ENCODE peak calls at places on chromosome 4, in four cellular contexts. One of them, this sample, is unnamed.

GRCh38 chr4:123398151-123398802 is 1.7 kb downstream of the SPRY1 start:
- DNase-seq in tibial nerve: peak; percentile 33
- DNase-seq in sigmoid colon: peak; percentile 85
- DNase-seq in transverse colon: peak; percentile 83
- DNase-seq in this sample: peak; percentile 78

GRCh38 chr4:26150948-26151347 is 169.9 kb upstream of the RBPJ start:
- DNase-seq in transverse colon: no peak
- DNase-seq in sigmoid colon: no peak
- DNase-seq in tibial nerve: peak; percentile 24
- DNase-seq in this sample: no peak

GRCh38 chr4:69860521-69861298 is 765 bp upstream of the SULT1E1 start:
- DNase-seq in tibial nerve: no peak
- DNase-seq in sigmoid colon: no peak
- DNase-seq in transverse colon: no peak
- DNase-seq in this sample: no peak

GRCh38 chr4:86523333-86523732 is 70.8 kb upstream of the PTPN13 start:
- DNase-seq in sigmoid colon: no peak
- DNase-seq in transverse colon: no peak
- DNase-seq in tibial nerve: no peak
- DNase-seq in this sample: no peak

GRCh38 chr4:186032259-186032658 is 36.7 kb upstream of the TLR3 start:
- DNase-seq in tibial nerve: no peak
- DNase-seq in transverse colon: no peak
- DNase-seq in sigmoid colon: no peak
- DNase-seq in this sample: no peak

GRCh38 chr4:100981447-100982204 is 365.7 kb downstream of the PPP3CA start:
- DNase-seq in tibial nerve: peak; percentile 45
- DNase-seq in transverse colon: no peak
- DNase-seq in sigmoid colon: no peak
- DNase-seq in this sample: no peak

GRCh38 chr4:152029631-152030030 is 268.8 kb upstream of the GATB start:
- DNase-seq in tibial nerve: no peak
- DNase-seq in sigmoid colon: no peak
- DNase-seq in transverse colon: no peak
- DNase-seq in this sample: no peak

GRCh38 chr4:146545102-146545501 is 23.4 kb upstream of the SLC10A7 start:
- DNase-seq in transverse colon: no peak
- DNase-seq in sigmoid colon: no peak
- DNase-seq in tibial nerve: no peak
- DNase-seq in this sample: no peak

GRCh38 chr4:3510481-3510880 is 21.7 kb downstream of the LRPAP1 start:
- DNase-seq in transverse colon: no peak
- DNase-seq in tibial nerve: no peak
- DNase-seq in sigmoid colon: no peak
- DNase-seq in this sample: no peak

GRCh38 chr4:165720411-165721082 is 152.5 kb upstream of the TLL1 start:
- DNase-seq in sigmoid colon: no peak
- DNase-seq in transverse colon: no peak
- DNase-seq in tibial nerve: no peak
- DNase-seq in this sample: no peak

GRCh38 chr4:1193206-1194027 is 21.0 kb upstream of the SPON2 start:
- DNase-seq in sigmoid colon: peak; percentile 58
- DNase-seq in transverse colon: no peak
- DNase-seq in tibial nerve: no peak
- DNase-seq in this sample: peak; percentile 68

GRCh38 chr4:185730849-185731608 is 81.0 kb downstream of the SORBS2 start:
- DNase-seq in transverse colon: no peak
- DNase-seq in tibial nerve: no peak
- DNase-seq in sigmoid colon: no peak
- DNase-seq in this sample: no peak

GRCh38 chr4:98260579-98261290 is 449 bp upstream of the RAP1GDS1 start:
- DNase-seq in sigmoid colon: peak; percentile 97
- DNase-seq in tibial nerve: peak; percentile 89
- DNase-seq in transverse colon: peak; percentile 97
- DNase-seq in this sample: peak; percentile 96

GRCh38 chr4:4995103-4995761 is 24.0 kb downstream of the CYTL1 start:
- DNase-seq in sigmoid colon: peak; percentile 88
- DNase-seq in tibial nerve: peak; percentile 73
- DNase-seq in transverse colon: peak; percentile 66
- DNase-seq in this sample: no peak

GRCh38 chr4:100632163-100632562 is 114.3 kb upstream of the EMCN start:
- DNase-seq in tibial nerve: no peak
- DNase-seq in sigmoid colon: no peak
- DNase-seq in transverse colon: no peak
- DNase-seq in this sample: no peak

GRCh38 chr4:65416875-65417274 is 253.4 kb downstream of the EPHA5 start:
- DNase-seq in transverse colon: peak; percentile 17
- DNase-seq in sigmoid colon: no peak
- DNase-seq in tibial nerve: no peak
- DNase-seq in this sample: no peak

GRCh38 chr4:30726090-30726668 is 6.0 kb downstream of the PCDH7 start:
- DNase-seq in transverse colon: no peak
- DNase-seq in sigmoid colon: no peak
- DNase-seq in tibial nerve: no peak
- DNase-seq in this sample: no peak
- H3K4me3 ChIP-seq in transverse colon: peak overlapping the region; percentile 14
- H3K4me3 ChIP-seq in sigmoid colon: peak overlapping the region; percentile 2
- H3K4me3 ChIP-seq in tibial nerve: no peak overlapping the region
- H3K4me3 ChIP-seq in this sample: peak overlapping the region; percentile 91

DNA sequence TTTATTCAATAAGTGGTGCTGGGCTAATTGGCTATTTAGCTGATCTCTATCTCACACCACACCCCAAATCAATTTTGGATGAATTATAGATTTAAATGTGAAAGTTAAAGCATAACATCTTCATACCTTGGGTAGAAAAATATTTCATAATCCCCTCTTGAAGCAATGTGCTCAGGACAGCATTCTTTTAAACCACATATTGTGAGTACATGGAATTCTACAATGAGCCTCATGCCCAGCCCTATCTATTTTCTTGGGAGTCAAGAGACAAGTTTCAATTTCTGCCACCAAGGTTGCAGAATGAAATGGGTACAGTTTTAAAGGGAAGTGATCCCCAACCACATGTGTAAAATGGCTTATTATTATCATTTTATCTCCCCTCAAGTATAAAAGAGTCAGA is 30.6 kb upstream of the GPRIN3 start:
- DNase-seq in transverse colon: no peak
- DNase-seq in tibial nerve: no peak
- DNase-seq in sigmoid colon: no peak
- DNase-seq in this sample: no peak
- H3K27ac ChIP-seq in transverse colon: no peak overlapping the region
- H3K27ac ChIP-seq in tibial nerve: no peak overlapping the region
- H3K27ac ChIP-seq in sigmoid colon: no peak overlapping the region
- H3K27ac ChIP-seq in this sample: no peak overlapping the region

GRCh38 chr4:6941796-6942195 is 32.2 kb downstream of the TBC1D14 start:
- DNase-seq in transverse colon: no peak
- DNase-seq in sigmoid colon: no peak
- DNase-seq in tibial nerve: no peak
- DNase-seq in this sample: no peak
- H3K4me3 ChIP-seq in transverse colon: no peak overlapping the region
- H3K4me3 ChIP-seq in sigmoid colon: no peak overlapping the region
- H3K4me3 ChIP-seq in tibial nerve: no peak overlapping the region
- H3K4me3 ChIP-seq in this sample: peak overlapping the region; percentile 32

GRCh38 chr4:31089815-31090214 is 369.6 kb downstream of the PCDH7 start:
- DNase-seq in tibial nerve: no peak
- DNase-seq in transverse colon: no peak
- DNase-seq in sigmoid colon: no peak
- DNase-seq in this sample: no peak
- H3K27ac ChIP-seq in tibial nerve: no peak overlapping the region
- H3K27ac ChIP-seq in transverse colon: no peak overlapping the region
- H3K27ac ChIP-seq in sigmoid colon: no peak overlapping the region
- H3K27ac ChIP-seq in this sample: peak overlapping the region; percentile 63

GRCh38 chr4:153518637-153519384 is 52.7 kb downstream of the TMEM131L start:
- DNase-seq in transverse colon: no peak
- DNase-seq in tibial nerve: no peak
- DNase-seq in sigmoid colon: no peak
- DNase-seq in this sample: no peak
- H3K4me3 ChIP-seq in transverse colon: no peak overlapping the region
- H3K4me3 ChIP-seq in tibial nerve: no peak overlapping the region
- H3K4me3 ChIP-seq in sigmoid colon: no peak overlapping the region
- H3K4me3 ChIP-seq in this sample: peak overlapping the region; percentile 37